ENCODE peak calls at places on chromosomes 16 and 17, in seven cellular contexts. One of them, this sample, is unnamed.

GRCh38 chr16:12416136-12416787 is 387.4 kb downstream of the CPPED1 start:
- DNase-seq in glomerular endothelial cell: no peak
- DNase-seq in endothelial cell of umbilical vein: no peak
- DNase-seq in stimulated activated CD8-positive, alpha-beta memory T cell treated with anti-CD3 and anti-CD28 coated beads, Interleukin-15, amount 100 ng/mL, for 24 hours: no peak
- DNase-seq in fibroblast of lung: no peak
- DNase-seq in effector memory CD8-positive, alpha-beta T cell: no peak
- DNase-seq in stimulated activated naive B cell treated with anti-CD40 and anti-IgM and Interleukin-4, amounts not matched to agents 10 μg/mL and 1 μg/mL and 100 μg/mL, for 72 hours: no peak
- DNase-seq in this sample: no peak

GRCh38 chr16:117381-118365 is 20.8 kb downstream of the NPRL3 start:
- DNase-seq in stimulated activated naive B cell treated with anti-CD40 and anti-IgM and Interleukin-4, amounts not matched to agents 10 μg/mL and 1 μg/mL and 100 μg/mL, for 72 hours: peak
- DNase-seq in effector memory CD8-positive, alpha-beta T cell: peak
- DNase-seq in fibroblast of lung: peak
- DNase-seq in glomerular endothelial cell: no peak
- DNase-seq in endothelial cell of umbilical vein: peak
- DNase-seq in stimulated activated CD8-positive, alpha-beta memory T cell treated with anti-CD3 and anti-CD28 coated beads, Interleukin-15, amount 100 ng/mL, for 24 hours: peak
- DNase-seq in this sample: no peak

GRCh38 chr16:50821586-50821985 is 79.7 kb downstream of the CYLD start:
- DNase-seq in stimulated activated CD8-positive, alpha-beta memory T cell treated with anti-CD3 and anti-CD28 coated beads, Interleukin-15, amount 100 ng/mL, for 24 hours: no peak
- DNase-seq in fibroblast of lung: no peak
- DNase-seq in glomerular endothelial cell: no peak
- DNase-seq in endothelial cell of umbilical vein: no peak
- DNase-seq in effector memory CD8-positive, alpha-beta T cell: no peak
- DNase-seq in stimulated activated naive B cell treated with anti-CD40 and anti-IgM and Interleukin-4, amounts not matched to agents 10 μg/mL and 1 μg/mL and 100 μg/mL, for 72 hours: no peak
- DNase-seq in this sample: no peak

GRCh38 chr17:34254146-34254545 is 939 bp upstream of the CCL2 start:
- DNase-seq in effector memory CD8-positive, alpha-beta T cell: no peak
- DNase-seq in fibroblast of lung: peak
- DNase-seq in endothelial cell of umbilical vein: peak
- DNase-seq in stimulated activated naive B cell treated with anti-CD40 and anti-IgM and Interleukin-4, amounts not matched to agents 10 μg/mL and 1 μg/mL and 100 μg/mL, for 72 hours: no peak
- DNase-seq in glomerular endothelial cell: no peak
- DNase-seq in stimulated activated CD8-positive, alpha-beta memory T cell treated with anti-CD3 and anti-CD28 coated beads, Interleukin-15, amount 100 ng/mL, for 24 hours: no peak
- DNase-seq in this sample: no peak

GRCh38 chr17:40827746-40828453 is 5.5 kb upstream of the KRT10 start:
- DNase-seq in endothelial cell of umbilical vein: no peak
- DNase-seq in stimulated activated CD8-positive, alpha-beta memory T cell treated with anti-CD3 and anti-CD28 coated beads, Interleukin-15, amount 100 ng/mL, for 24 hours: no peak
- DNase-seq in glomerular endothelial cell: no peak
- DNase-seq in fibroblast of lung: peak
- DNase-seq in effector memory CD8-positive, alpha-beta T cell: no peak
- DNase-seq in stimulated activated naive B cell treated with anti-CD40 and anti-IgM and Interleukin-4, amounts not matched to agents 10 μg/mL and 1 μg/mL and 100 μg/mL, for 72 hours: no peak
- DNase-seq in this sample: no peak

GRCh38 chr16:24524855-24525652 is 14.3 kb upstream of the RBBP6 start:
- DNase-seq in effector memory CD8-positive, alpha-beta T cell: no peak
- DNase-seq in stimulated activated naive B cell treated with anti-CD40 and anti-IgM and Interleukin-4, amounts not matched to agents 10 μg/mL and 1 μg/mL and 100 μg/mL, for 72 hours: no peak
- DNase-seq in glomerular endothelial cell: no peak
- DNase-seq in fibroblast of lung: peak
- DNase-seq in stimulated activated CD8-positive, alpha-beta memory T cell treated with anti-CD3 and anti-CD28 coated beads, Interleukin-15, amount 100 ng/mL, for 24 hours: no peak
- DNase-seq in endothelial cell of umbilical vein: no peak
- DNase-seq in this sample: no peak

GRCh38 chr16:67415872-67416793 is at the start of gene ZDHHC1:
- DNase-seq in effector memory CD8-positive, alpha-beta T cell: peak
- DNase-seq in glomerular endothelial cell: no peak
- DNase-seq in endothelial cell of umbilical vein: peak
- DNase-seq in fibroblast of lung: peak
- DNase-seq in stimulated activated naive B cell treated with anti-CD40 and anti-IgM and Interleukin-4, amounts not matched to agents 10 μg/mL and 1 μg/mL and 100 μg/mL, for 72 hours: peak
- DNase-seq in stimulated activated CD8-positive, alpha-beta memory T cell treated with anti-CD3 and anti-CD28 coated beads, Interleukin-15, amount 100 ng/mL, for 24 hours: peak
- DNase-seq in this sample: no peak

GRCh38 chr17:40251576-40251975 is 32.5 kb downstream of the WIPF2 start:
- DNase-seq in endothelial cell of umbilical vein: peak
- DNase-seq in stimulated activated CD8-positive, alpha-beta memory T cell treated with anti-CD3 and anti-CD28 coated beads, Interleukin-15, amount 100 ng/mL, for 24 hours: no peak
- DNase-seq in stimulated activated naive B cell treated with anti-CD40 and anti-IgM and Interleukin-4, amounts not matched to agents 10 μg/mL and 1 μg/mL and 100 μg/mL, for 72 hours: no peak
- DNase-seq in effector memory CD8-positive, alpha-beta T cell: no peak
- DNase-seq in fibroblast of lung: peak
- DNase-seq in glomerular endothelial cell: peak
- DNase-seq in this sample: peak

GRCh38 chr17:48799069-48799710 is 17.8 kb downstream of the TTLL6 start:
- DNase-seq in effector memory CD8-positive, alpha-beta T cell: no peak
- DNase-seq in stimulated activated CD8-positive, alpha-beta memory T cell treated with anti-CD3 and anti-CD28 coated beads, Interleukin-15, amount 100 ng/mL, for 24 hours: no peak
- DNase-seq in endothelial cell of umbilical vein: no peak
- DNase-seq in fibroblast of lung: no peak
- DNase-seq in glomerular endothelial cell: no peak
- DNase-seq in stimulated activated naive B cell treated with anti-CD40 and anti-IgM and Interleukin-4, amounts not matched to agents 10 μg/mL and 1 μg/mL and 100 μg/mL, for 72 hours: no peak
- DNase-seq in this sample: no peak

GRCh38 chr17:29622337-29623282 is at the start of gene CORO6:
- DNase-seq in fibroblast of lung: peak
- DNase-seq in effector memory CD8-positive, alpha-beta T cell: peak
- DNase-seq in glomerular endothelial cell: no peak
- DNase-seq in stimulated activated CD8-positive, alpha-beta memory T cell treated with anti-CD3 and anti-CD28 coated beads, Interleukin-15, amount 100 ng/mL, for 24 hours: peak
- DNase-seq in stimulated activated naive B cell treated with anti-CD40 and anti-IgM and Interleukin-4, amounts not matched to agents 10 μg/mL and 1 μg/mL and 100 μg/mL, for 72 hours: peak
- DNase-seq in endothelial cell of umbilical vein: peak
- DNase-seq in this sample: no peak

GRCh38 chr17:29059281-29059680 is 16.3 kb downstream of the PIPOX start:
- DNase-seq in glomerular endothelial cell: no peak
- DNase-seq in effector memory CD8-positive, alpha-beta T cell: no peak
- DNase-seq in endothelial cell of umbilical vein: no peak
- DNase-seq in stimulated activated CD8-positive, alpha-beta memory T cell treated with anti-CD3 and anti-CD28 coated beads, Interleukin-15, amount 100 ng/mL, for 24 hours: no peak
- DNase-seq in fibroblast of lung: peak
- DNase-seq in stimulated activated naive B cell treated with anti-CD40 and anti-IgM and Interleukin-4, amounts not matched to agents 10 μg/mL and 1 μg/mL and 100 μg/mL, for 72 hours: no peak
- DNase-seq in this sample: no peak

GRCh38 chr17:65131946-65132345 is 5.2 kb upstream of the RGS9 start:
- DNase-seq in effector memory CD8-positive, alpha-beta T cell: no peak
- DNase-seq in stimulated activated CD8-positive, alpha-beta memory T cell treated with anti-CD3 and anti-CD28 coated beads, Interleukin-15, amount 100 ng/mL, for 24 hours: no peak
- DNase-seq in stimulated activated naive B cell treated with anti-CD40 and anti-IgM and Interleukin-4, amounts not matched to agents 10 μg/mL and 1 μg/mL and 100 μg/mL, for 72 hours: no peak
- DNase-seq in endothelial cell of umbilical vein: no peak
- DNase-seq in fibroblast of lung: peak
- DNase-seq in glomerular endothelial cell: no peak
- DNase-seq in this sample: no peak

GRCh38 chr17:81468111-81468764 is 44.4 kb downstream of the ACTG1 start:
- DNase-seq in fibroblast of lung: no peak
- DNase-seq in stimulated activated naive B cell treated with anti-CD40 and anti-IgM and Interleukin-4, amounts not matched to agents 10 μg/mL and 1 μg/mL and 100 μg/mL, for 72 hours: no peak
- DNase-seq in effector memory CD8-positive, alpha-beta T cell: no peak
- DNase-seq in stimulated activated CD8-positive, alpha-beta memory T cell treated with anti-CD3 and anti-CD28 coated beads, Interleukin-15, amount 100 ng/mL, for 24 hours: no peak
- DNase-seq in endothelial cell of umbilical vein: no peak
- DNase-seq in glomerular endothelial cell: no peak
- DNase-seq in this sample: no peak

GRCh38 chr16:57155702-57156350 is 30.0 kb downstream of the PSME3IP1 start:
- DNase-seq in endothelial cell of umbilical vein: no peak
- DNase-seq in glomerular endothelial cell: no peak
- DNase-seq in stimulated activated naive B cell treated with anti-CD40 and anti-IgM and Interleukin-4, amounts not matched to agents 10 μg/mL and 1 μg/mL and 100 μg/mL, for 72 hours: no peak
- DNase-seq in effector memory CD8-positive, alpha-beta T cell: no peak
- DNase-seq in fibroblast of lung: no peak
- DNase-seq in stimulated activated CD8-positive, alpha-beta memory T cell treated with anti-CD3 and anti-CD28 coated beads, Interleukin-15, amount 100 ng/mL, for 24 hours: no peak
- DNase-seq in this sample: no peak

GRCh38 chr17:40347319-40348135 is 17.0 kb downstream of the GJD3 start:
- DNase-seq in endothelial cell of umbilical vein: peak
- DNase-seq in effector memory CD8-positive, alpha-beta T cell: no peak
- DNase-seq in fibroblast of lung: no peak
- DNase-seq in stimulated activated CD8-positive, alpha-beta memory T cell treated with anti-CD3 and anti-CD28 coated beads, Interleukin-15, amount 100 ng/mL, for 24 hours: no peak
- DNase-seq in glomerular endothelial cell: no peak
- DNase-seq in stimulated activated naive B cell treated with anti-CD40 and anti-IgM and Interleukin-4, amounts not matched to agents 10 μg/mL and 1 μg/mL and 100 μg/mL, for 72 hours: no peak
- DNase-seq in this sample: no peak

GRCh38 chr16:870856-871561 is 70.5 kb upstream of the GNG13 start:
- DNase-seq in effector memory CD8-positive, alpha-beta T cell: no peak
- DNase-seq in glomerular endothelial cell: no peak
- DNase-seq in endothelial cell of umbilical vein: no peak
- DNase-seq in stimulated activated CD8-positive, alpha-beta memory T cell treated with anti-CD3 and anti-CD28 coated beads, Interleukin-15, amount 100 ng/mL, for 24 hours: no peak
- DNase-seq in stimulated activated naive B cell treated with anti-CD40 and anti-IgM and Interleukin-4, amounts not matched to agents 10 μg/mL and 1 μg/mL and 100 μg/mL, for 72 hours: no peak
- DNase-seq in fibroblast of lung: no peak
- DNase-seq in this sample: no peak

GRCh38 chr17:45745843-45746494 is 38.2 kb upstream of the CRHR1 start:
- DNase-seq in stimulated activated naive B cell treated with anti-CD40 and anti-IgM and Interleukin-4, amounts not matched to agents 10 μg/mL and 1 μg/mL and 100 μg/mL, for 72 hours: no peak
- DNase-seq in glomerular endothelial cell: no peak
- DNase-seq in stimulated activated CD8-positive, alpha-beta memory T cell treated with anti-CD3 and anti-CD28 coated beads, Interleukin-15, amount 100 ng/mL, for 24 hours: no peak
- DNase-seq in effector memory CD8-positive, alpha-beta T cell: no peak
- DNase-seq in fibroblast of lung: no peak
- DNase-seq in endothelial cell of umbilical vein: no peak
- DNase-seq in this sample: no peak

GRCh38 chr17:8732406-8733065 is 12.1 kb downstream of the CCDC42 start:
- DNase-seq in stimulated activated CD8-positive, alpha-beta memory T cell treated with anti-CD3 and anti-CD28 coated beads, Interleukin-15, amount 100 ng/mL, for 24 hours: no peak
- DNase-seq in effector memory CD8-positive, alpha-beta T cell: no peak
- DNase-seq in endothelial cell of umbilical vein: no peak
- DNase-seq in fibroblast of lung: no peak
- DNase-seq in glomerular endothelial cell: no peak
- DNase-seq in stimulated activated naive B cell treated with anti-CD40 and anti-IgM and Interleukin-4, amounts not matched to agents 10 μg/mL and 1 μg/mL and 100 μg/mL, for 72 hours: no peak
- DNase-seq in this sample: no peak

GRCh38 chr16:49528035-49528434 is 154.4 kb downstream of the C16orf78 start:
- DNase-seq in effector memory CD8-positive, alpha-beta T cell: no peak
- DNase-seq in stimulated activated naive B cell treated with anti-CD40 and anti-IgM and Interleukin-4, amounts not matched to agents 10 μg/mL and 1 μg/mL and 100 μg/mL, for 72 hours: no peak
- DNase-seq in endothelial cell of umbilical vein: peak
- DNase-seq in stimulated activated CD8-positive, alpha-beta memory T cell treated with anti-CD3 and anti-CD28 coated beads, Interleukin-15, amount 100 ng/mL, for 24 hours: no peak
- DNase-seq in fibroblast of lung: peak
- DNase-seq in glomerular endothelial cell: no peak
- DNase-seq in this sample: no peak

GRCh38 chr16:29726845-29727379 is 18.9 kb downstream of the C16orf54 start:
- DNase-seq in stimulated activated CD8-positive, alpha-beta memory T cell treated with anti-CD3 and anti-CD28 coated beads, Interleukin-15, amount 100 ng/mL, for 24 hours: no peak
- DNase-seq in effector memory CD8-positive, alpha-beta T cell: no peak
- DNase-seq in endothelial cell of umbilical vein: no peak
- DNase-seq in glomerular endothelial cell: no peak
- DNase-seq in stimulated activated naive B cell treated with anti-CD40 and anti-IgM and Interleukin-4, amounts not matched to agents 10 μg/mL and 1 μg/mL and 100 μg/mL, for 72 hours: no peak
- DNase-seq in fibroblast of lung: no peak
- DNase-seq in this sample: no peak

GRCh38 chr16:35181422-35182030 is 1722.1 kb downstream of the TP53TG3F start:
- DNase-seq in stimulated activated CD8-positive, alpha-beta memory T cell treated with anti-CD3 and anti-CD28 coated beads, Interleukin-15, amount 100 ng/mL, for 24 hours: no peak
- DNase-seq in endothelial cell of umbilical vein: no peak
- DNase-seq in stimulated activated naive B cell treated with anti-CD40 and anti-IgM and Interleukin-4, amounts not matched to agents 10 μg/mL and 1 μg/mL and 100 μg/mL, for 72 hours: no peak
- DNase-seq in fibroblast of lung: no peak
- DNase-seq in glomerular endothelial cell: no peak
- DNase-seq in effector memory CD8-positive, alpha-beta T cell: no peak
- DNase-seq in this sample: no peak

GRCh38 chr16:86375370-86375769 is 135.0 kb upstream of the FOXF1 start:
- DNase-seq in glomerular endothelial cell: no peak
- DNase-seq in fibroblast of lung: peak
- DNase-seq in stimulated activated CD8-positive, alpha-beta memory T cell treated with anti-CD3 and anti-CD28 coated beads, Interleukin-15, amount 100 ng/mL, for 24 hours: no peak
- DNase-seq in endothelial cell of umbilical vein: no peak
- DNase-seq in effector memory CD8-positive, alpha-beta T cell: no peak
- DNase-seq in stimulated activated naive B cell treated with anti-CD40 and anti-IgM and Interleukin-4, amounts not matched to agents 10 μg/mL and 1 μg/mL and 100 μg/mL, for 72 hours: no peak
- DNase-seq in this sample: no peak

GRCh38 chr17:32588982-32589381 is 102.2 kb downstream of the CDK5R1 start:
- DNase-seq in fibroblast of lung: no peak
- DNase-seq in glomerular endothelial cell: no peak
- DNase-seq in stimulated activated CD8-positive, alpha-beta memory T cell treated with anti-CD3 and anti-CD28 coated beads, Interleukin-15, amount 100 ng/mL, for 24 hours: no peak
- DNase-seq in endothelial cell of umbilical vein: no peak
- DNase-seq in effector memory CD8-positive, alpha-beta T cell: no peak
- DNase-seq in stimulated activated naive B cell treated with anti-CD40 and anti-IgM and Interleukin-4, amounts not matched to agents 10 μg/mL and 1 μg/mL and 100 μg/mL, for 72 hours: no peak
- DNase-seq in this sample: no peak

GRCh38 chr16:89364603-89365002 is 125.8 kb downstream of the ANKRD11 start:
- DNase-seq in stimulated activated CD8-positive, alpha-beta memory T cell treated with anti-CD3 and anti-CD28 coated beads, Interleukin-15, amount 100 ng/mL, for 24 hours: no peak
- DNase-seq in glomerular endothelial cell: no peak
- DNase-seq in effector memory CD8-positive, alpha-beta T cell: no peak
- DNase-seq in fibroblast of lung: peak
- DNase-seq in endothelial cell of umbilical vein: peak
- DNase-seq in stimulated activated naive B cell treated with anti-CD40 and anti-IgM and Interleukin-4, amounts not matched to agents 10 μg/mL and 1 μg/mL and 100 μg/mL, for 72 hours: no peak
- DNase-seq in this sample: no peak

GRCh38 chr16:67562526-67562917 is at the start of gene CTCF:
- DNase-seq in stimulated activated CD8-positive, alpha-beta memory T cell treated with anti-CD3 and anti-CD28 coated beads, Interleukin-15, amount 100 ng/mL, for 24 hours: peak
- DNase-seq in fibroblast of lung: peak
- DNase-seq in glomerular endothelial cell: no peak
- DNase-seq in endothelial cell of umbilical vein: peak
- DNase-seq in stimulated activated naive B cell treated with anti-CD40 and anti-IgM and Interleukin-4, amounts not matched to agents 10 μg/mL and 1 μg/mL and 100 μg/mL, for 72 hours: no peak
- DNase-seq in effector memory CD8-positive, alpha-beta T cell: no peak
- DNase-seq in this sample: peak

GRCh38 chr17:67865438-67865837 is 40.1 kb downstream of the BPTF start:
- DNase-seq in stimulated activated CD8-positive, alpha-beta memory T cell treated with anti-CD3 and anti-CD28 coated beads, Interleukin-15, amount 100 ng/mL, for 24 hours: no peak
- DNase-seq in glomerular endothelial cell: no peak
- DNase-seq in fibroblast of lung: no peak
- DNase-seq in endothelial cell of umbilical vein: peak
- DNase-seq in stimulated activated naive B cell treated with anti-CD40 and anti-IgM and Interleukin-4, amounts not matched to agents 10 μg/mL and 1 μg/mL and 100 μg/mL, for 72 hours: no peak
- DNase-seq in effector memory CD8-positive, alpha-beta T cell: no peak
- DNase-seq in this sample: no peak

GRCh38 chr16:11133344-11133921 is 122.6 kb downstream of the SOCS1 start:
- DNase-seq in effector memory CD8-positive, alpha-beta T cell: no peak
- DNase-seq in stimulated activated naive B cell treated with anti-CD40 and anti-IgM and Interleukin-4, amounts not matched to agents 10 μg/mL and 1 μg/mL and 100 μg/mL, for 72 hours: peak
- DNase-seq in fibroblast of lung: peak
- DNase-seq in endothelial cell of umbilical vein: peak
- DNase-seq in stimulated activated CD8-positive, alpha-beta memory T cell treated with anti-CD3 and anti-CD28 coated beads, Interleukin-15, amount 100 ng/mL, for 24 hours: no peak
- DNase-seq in glomerular endothelial cell: peak
- DNase-seq in this sample: peak

GRCh38 chr16:15440852-15441251 is 6.5 kb downstream of the BMERB1 start:
- DNase-seq in effector memory CD8-positive, alpha-beta T cell: no peak
- DNase-seq in stimulated activated naive B cell treated with anti-CD40 and anti-IgM and Interleukin-4, amounts not matched to agents 10 μg/mL and 1 μg/mL and 100 μg/mL, for 72 hours: no peak
- DNase-seq in glomerular endothelial cell: no peak
- DNase-seq in fibroblast of lung: peak
- DNase-seq in stimulated activated CD8-positive, alpha-beta memory T cell treated with anti-CD3 and anti-CD28 coated beads, Interleukin-15, amount 100 ng/mL, for 24 hours: no peak
- DNase-seq in endothelial cell of umbilical vein: peak
- DNase-seq in this sample: no peak

GRCh38 chr17:65100316-65101140 is 36.6 kb upstream of the RGS9 start:
- DNase-seq in endothelial cell of umbilical vein: peak
- DNase-seq in glomerular endothelial cell: no peak
- DNase-seq in stimulated activated naive B cell treated with anti-CD40 and anti-IgM and Interleukin-4, amounts not matched to agents 10 μg/mL and 1 μg/mL and 100 μg/mL, for 72 hours: peak
- DNase-seq in fibroblast of lung: peak
- DNase-seq in effector memory CD8-positive, alpha-beta T cell: peak
- DNase-seq in stimulated activated CD8-positive, alpha-beta memory T cell treated with anti-CD3 and anti-CD28 coated beads, Interleukin-15, amount 100 ng/mL, for 24 hours: peak
- DNase-seq in this sample: no peak

GRCh38 chr17:69084911-69085310 is 24.2 kb upstream of the ABCA9 start:
- DNase-seq in stimulated activated CD8-positive, alpha-beta memory T cell treated with anti-CD3 and anti-CD28 coated beads, Interleukin-15, amount 100 ng/mL, for 24 hours: no peak
- DNase-seq in glomerular endothelial cell: no peak
- DNase-seq in stimulated activated naive B cell treated with anti-CD40 and anti-IgM and Interleukin-4, amounts not matched to agents 10 μg/mL and 1 μg/mL and 100 μg/mL, for 72 hours: no peak
- DNase-seq in fibroblast of lung: no peak
- DNase-seq in effector memory CD8-positive, alpha-beta T cell: no peak
- DNase-seq in endothelial cell of umbilical vein: no peak
- DNase-seq in this sample: no peak

GRCh38 chr17:44820631-44821196 is 9.4 kb downstream of the GJC1 start:
- DNase-seq in stimulated activated naive B cell treated with anti-CD40 and anti-IgM and Interleukin-4, amounts not matched to agents 10 μg/mL and 1 μg/mL and 100 μg/mL, for 72 hours: no peak
- DNase-seq in glomerular endothelial cell: peak
- DNase-seq in stimulated activated CD8-positive, alpha-beta memory T cell treated with anti-CD3 and anti-CD28 coated beads, Interleukin-15, amount 100 ng/mL, for 24 hours: no peak
- DNase-seq in fibroblast of lung: peak
- DNase-seq in effector memory CD8-positive, alpha-beta T cell: no peak
- DNase-seq in endothelial cell of umbilical vein: peak
- DNase-seq in this sample: peak

GRCh38 chr17:3576970-3577369 is 19.4 kb upstream of the TRPV3 start:
- DNase-seq in stimulated activated naive B cell treated with anti-CD40 and anti-IgM and Interleukin-4, amounts not matched to agents 10 μg/mL and 1 μg/mL and 100 μg/mL, for 72 hours: no peak
- DNase-seq in endothelial cell of umbilical vein: no peak
- DNase-seq in effector memory CD8-positive, alpha-beta T cell: no peak
- DNase-seq in fibroblast of lung: no peak
- DNase-seq in glomerular endothelial cell: no peak
- DNase-seq in stimulated activated CD8-positive, alpha-beta memory T cell treated with anti-CD3 and anti-CD28 coated beads, Interleukin-15, amount 100 ng/mL, for 24 hours: no peak
- DNase-seq in this sample: no peak

GRCh38 chr17:14616508-14616907 is 315.6 kb downstream of the HS3ST3B1 start:
- DNase-seq in glomerular endothelial cell: no peak
- DNase-seq in stimulated activated CD8-positive, alpha-beta memory T cell treated with anti-CD3 and anti-CD28 coated beads, Interleukin-15, amount 100 ng/mL, for 24 hours: no peak
- DNase-seq in endothelial cell of umbilical vein: no peak
- DNase-seq in fibroblast of lung: no peak
- DNase-seq in effector memory CD8-positive, alpha-beta T cell: no peak
- DNase-seq in stimulated activated naive B cell treated with anti-CD40 and anti-IgM and Interleukin-4, amounts not matched to agents 10 μg/mL and 1 μg/mL and 100 μg/mL, for 72 hours: no peak
- DNase-seq in this sample: no peak

GRCh38 chr17:47615766-47616424 is 33.8 kb upstream of the KPNB1 start:
- DNase-seq in endothelial cell of umbilical vein: peak
- DNase-seq in effector memory CD8-positive, alpha-beta T cell: peak
- DNase-seq in glomerular endothelial cell: no peak
- DNase-seq in fibroblast of lung: peak
- DNase-seq in stimulated activated CD8-positive, alpha-beta memory T cell treated with anti-CD3 and anti-CD28 coated beads, Interleukin-15, amount 100 ng/mL, for 24 hours: no peak
- DNase-seq in stimulated activated naive B cell treated with anti-CD40 and anti-IgM and Interleukin-4, amounts not matched to agents 10 μg/mL and 1 μg/mL and 100 μg/mL, for 72 hours: no peak
- DNase-seq in this sample: peak

GRCh38 chr17:60047590-60047989 is 31.1 kb downstream of the HEATR6 start:
- DNase-seq in stimulated activated naive B cell treated with anti-CD40 and anti-IgM and Interleukin-4, amounts not matched to agents 10 μg/mL and 1 μg/mL and 100 μg/mL, for 72 hours: no peak
- DNase-seq in effector memory CD8-positive, alpha-beta T cell: no peak
- DNase-seq in stimulated activated CD8-positive, alpha-beta memory T cell treated with anti-CD3 and anti-CD28 coated beads, Interleukin-15, amount 100 ng/mL, for 24 hours: no peak
- DNase-seq in endothelial cell of umbilical vein: no peak
- DNase-seq in fibroblast of lung: no peak
- DNase-seq in glomerular endothelial cell: no peak
- DNase-seq in this sample: no peak

GRCh38 chr17:28871056-28871579 is 16.3 kb downstream of the ERAL1 start:
- DNase-seq in endothelial cell of umbilical vein: peak
- DNase-seq in fibroblast of lung: no peak
- DNase-seq in glomerular endothelial cell: no peak
- DNase-seq in effector memory CD8-positive, alpha-beta T cell: no peak
- DNase-seq in stimulated activated CD8-positive, alpha-beta memory T cell treated with anti-CD3 and anti-CD28 coated beads, Interleukin-15, amount 100 ng/mL, for 24 hours: no peak
- DNase-seq in stimulated activated naive B cell treated with anti-CD40 and anti-IgM and Interleukin-4, amounts not matched to agents 10 μg/mL and 1 μg/mL and 100 μg/mL, for 72 hours: peak
- DNase-seq in this sample: no peak

GRCh38 chr17:29565643-29566472 is 979 bp downstream of the ABHD15 start:
- DNase-seq in stimulated activated CD8-positive, alpha-beta memory T cell treated with anti-CD3 and anti-CD28 coated beads, Interleukin-15, amount 100 ng/mL, for 24 hours: no peak
- DNase-seq in effector memory CD8-positive, alpha-beta T cell: peak
- DNase-seq in endothelial cell of umbilical vein: peak
- DNase-seq in stimulated activated naive B cell treated with anti-CD40 and anti-IgM and Interleukin-4, amounts not matched to agents 10 μg/mL and 1 μg/mL and 100 μg/mL, for 72 hours: no peak
- DNase-seq in glomerular endothelial cell: no peak
- DNase-seq in fibroblast of lung: no peak
- DNase-seq in this sample: no peak

GRCh38 chr17:48593840-48594411 is 347 bp upstream of the HOXB5 start:
- DNase-seq in glomerular endothelial cell: no peak
- DNase-seq in fibroblast of lung: peak
- DNase-seq in effector memory CD8-positive, alpha-beta T cell: peak
- DNase-seq in stimulated activated naive B cell treated with anti-CD40 and anti-IgM and Interleukin-4, amounts not matched to agents 10 μg/mL and 1 μg/mL and 100 μg/mL, for 72 hours: peak
- DNase-seq in endothelial cell of umbilical vein: peak
- DNase-seq in stimulated activated CD8-positive, alpha-beta memory T cell treated with anti-CD3 and anti-CD28 coated beads, Interleukin-15, amount 100 ng/mL, for 24 hours: peak
- DNase-seq in this sample: peak